ENCODE peak calls at places on chromosomes 4 and X, in six cellular contexts. G is A673, Q is lung, J is kidney epithelial cell, R is WERI-Rb-1, T is vagina. U is an unnamed sample.

GRCh38 chrX:12443534-12444098 is 305.3 kb downstream of the FRMPD4 start:
- DNase-seq in R (no peak), Q (no peak), G (no peak), J (no peak), T (no peak), U (no peak)

GRCh38 chr4:94728056-94728766 is 29.5 kb upstream of the BMPR1B start:
- DNase-seq in R (no peak), J (no peak), T (no peak), G (no peak), Q (no peak), U (no peak)

GRCh38 chr4:175540151-175540550 is 271.9 kb downstream of the GPM6A start:
- DNase-seq in R (no peak), G (no peak), Q (no peak), T (no peak), J (no peak), U (no peak)

GRCh38 chr4:183422962-183423653 is 21.3 kb upstream of the CDKN2AIP start:
- DNase-seq in T (no peak), J (peak; percentile 91), R (no peak), G (peak; percentile 64), Q (no peak), U (no peak)

GRCh38 chrX:155864655-155865054 is 16.5 kb upstream of the VAMP7 start:
- DNase-seq in R (no peak), T (no peak), J (no peak), Q (no peak), G (peak; percentile 6), U (peak; percentile 6)

GRCh38 chr4:183413562-183414200 is 30.8 kb upstream of the CDKN2AIP start:
- DNase-seq in Q (no peak), R (no peak), J (no peak), G (no peak), T (no peak), U (no peak)

GRCh38 chr4:106763044-106763443 is 273.1 kb downstream of the DKK2 start:
- DNase-seq in R (no peak), T (no peak), G (no peak), Q (no peak), J (no peak), U (no peak)

GRCh38 chr4:127623755-127624087 is 9.0 kb upstream of the INTU start:
- DNase-seq in R (no peak), Q (no peak), G (peak; percentile 48), T (no peak), J (no peak), U (no peak)

GRCh38 chr4:173182403-173182802 is 13.8 kb downstream of the GALNT7 start:
- DNase-seq in T (no peak), Q (no peak), G (no peak), J (no peak), R (no peak), U (peak; percentile 65)

GRCh38 chrX:130165703-130166502 is at the start of gene AIFM1:
- DNase-seq in J (peak; percentile 80), Q (peak; percentile 92), G (peak; percentile 93), R (peak; percentile 95), T (no peak), U (peak; percentile 97)

GRCh38 chrX:20547649-20548051 is 280.9 kb upstream of the RPS6KA3 start:
- DNase-seq in G (peak; percentile 31), Q (no peak), R (no peak), T (no peak), J (peak; percentile 62), U (peak; percentile 58)

GRCh38 chr4:26729027-26729426 is 131.6 kb upstream of the STIM2 start:
- DNase-seq in Q (no peak), G (no peak), J (no peak), T (no peak), R (no peak), U (no peak)

GRCh38 chr4:176945314-176945713 is 152.6 kb upstream of the VEGFC start:
- DNase-seq in J (no peak), R (no peak), Q (no peak), T (no peak), G (no peak), U (no peak)

GRCh38 chrX:153973127-153974002 is 811 bp downstream of the TMEM187 start:
- DNase-seq in J (no peak), G (no peak), Q (no peak), T (no peak), R (no peak), U (no peak)

GRCh38 chrX:152817082-152817744 is 13.3 kb downstream of the CETN2 start:
- DNase-seq in R (peak; percentile 53), G (peak; percentile 40), J (no peak), Q (no peak), T (no peak), U (peak; percentile 36)

GRCh38 chr4:4735870-4736269 is 123.6 kb upstream of the MSX1 start:
- DNase-seq in J (no peak), G (no peak), T (no peak), Q (no peak), R (no peak), U (no peak)

GRCh38 chr4:38805530-38806145 is 1.0 kb upstream of the TLR1 start:
- DNase-seq in J (no peak), T (no peak), Q (peak; percentile 38), R (no peak), G (no peak), U (peak; percentile 65)

GRCh38 chrX:23493941-23494374 is 159.3 kb downstream of the PTCHD1 start:
- DNase-seq in G (peak; percentile 20), T (no peak), J (no peak), R (no peak), Q (no peak), U (no peak)

GRCh38 chrX:116873678-116874077 is 410.9 kb upstream of the CT83 start:
- DNase-seq in R (no peak), Q (no peak), T (no peak), G (no peak), J (peak; percentile 21), U (no peak)

GRCh38 chrX:14673764-14674163 is 144.4 kb downstream of the GLRA2 start:
- DNase-seq in G (peak; percentile 75), J (peak; percentile 87), T (no peak), R (no peak), Q (no peak), U (no peak)

GRCh38 chrX:96372313-96373046 is 312.2 kb upstream of the DIAPH2 start:
- DNase-seq in Q (no peak), T (no peak), G (peak; percentile 58), J (no peak), R (no peak), U (peak; percentile 70)

GRCh38 chr4:108762559-108763225 is at the start of gene ETNPPL:
- DNase-seq in R (peak; percentile 59), G (peak; percentile 59), Q (no peak), J (no peak), T (no peak), U (peak; percentile 3)

GRCh38 chr4:163042306-163042705 is 124.4 kb downstream of the NAF1 start:
- DNase-seq in G (no peak), T (no peak), R (no peak), J (no peak), Q (no peak), U (no peak)

GRCh38 chr4:153759407-153760226 is at the start of gene RNF175:
- DNase-seq in R (peak; percentile 61), J (no peak), G (peak; percentile 32), Q (no peak), T (no peak), U (peak; percentile 16)

GRCh38 chr4:109994415-109994827 is 81.7 kb downstream of the EGF start:
- DNase-seq in G (no peak), T (no peak), J (no peak), Q (no peak), R (no peak), U (no peak)

GRCh38 chr4:15234101-15234500 is 193.7 kb upstream of the C1QTNF7 start:
- DNase-seq in R (no peak), J (no peak), T (no peak), Q (no peak), G (peak; percentile 32), U (no peak)

GRCh38 chr4:56134272-56134671 is 185.5 kb downstream of the CEP135 start:
- DNase-seq in Q (peak; percentile 32), G (peak; percentile 52), T (no peak), J (no peak), R (no peak), U (peak; percentile 99)

GRCh38 chr4:17544205-17544604 is 29.2 kb downstream of the CLRN2 start:
- DNase-seq in J (no peak), Q (no peak), G (no peak), R (no peak), T (no peak), U (no peak)

GRCh38 chr4:101357751-101358150 is 10.4 kb upstream of the PPP3CA start:
- DNase-seq in T (no peak), Q (no peak), G (no peak), J (no peak), R (no peak), U (peak; percentile 61)

GRCh38 chr4:24999392-25000104 is 31.2 kb downstream of the LGI2 start:
- DNase-seq in G (peak; percentile 16), Q (no peak), J (no peak), T (no peak), R (no peak), U (peak; percentile 76)
- H3K4me3 ChIP-seq in G (no peak overlapping the region), Q (no peak overlapping the region), J (no peak overlapping the region), T (no peak overlapping the region), R (no peak overlapping the region), U (no peak overlapping the region)

DNA sequence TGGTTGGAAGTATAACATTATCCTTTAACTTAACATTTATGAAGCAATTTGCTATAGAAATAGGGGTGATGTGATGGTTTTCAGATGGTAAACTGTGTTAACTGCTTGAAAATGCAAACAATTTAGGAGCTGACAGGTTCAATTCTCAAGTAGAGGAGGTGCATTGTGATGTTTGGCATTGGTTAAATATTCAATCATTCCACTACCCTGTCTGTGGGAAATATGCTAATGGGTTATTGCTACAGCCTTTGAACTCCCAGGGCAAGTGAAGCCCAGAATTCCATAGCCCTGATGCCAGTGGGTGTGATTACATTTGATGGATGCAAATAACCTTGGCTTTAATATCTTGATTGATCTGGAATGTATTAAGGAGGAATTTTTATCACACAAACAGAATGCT is 243.5 kb upstream of the GK2 start:
- DNase-seq in T (no peak), Q (no peak), J (no peak), R (no peak), G (no peak), U (peak; percentile 31)
- TF ChIP-seq CTCF in T (no peak), Q (no peak), J (no peak), R (no peak), G (no peak), U (no peak)

GRCh38 chr4:42411803-42412202 is 14.5 kb downstream of the SHISA3 start:
- DNase-seq in T (no peak), J (no peak), Q (no peak), R (no peak), G (no peak), U (no peak)
- H3K4me3 ChIP-seq in T (no peak overlapping the region), J (no peak overlapping the region), Q (no peak overlapping the region), R (no peak overlapping the region), G (no peak overlapping the region), U (no peak overlapping the region)

DNA sequence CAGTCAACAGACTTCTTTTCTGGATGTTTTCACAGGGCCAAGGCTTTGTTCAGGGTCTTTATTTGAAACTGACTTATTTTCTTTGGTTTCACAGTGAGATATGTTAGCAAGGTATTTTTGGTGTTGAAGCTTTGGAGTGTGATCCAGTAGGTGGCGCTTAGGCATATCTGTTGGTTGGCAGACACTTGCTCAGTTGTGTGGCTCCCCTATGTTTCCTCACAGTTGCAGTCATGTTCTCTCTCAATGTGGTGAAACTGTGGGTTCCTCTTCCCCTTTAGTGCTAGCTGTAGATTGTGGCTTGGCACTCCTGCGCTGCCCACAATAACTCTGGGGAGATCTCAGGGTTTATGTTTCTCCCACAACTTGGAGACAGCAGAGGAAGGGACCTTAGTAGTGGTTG is 460.8 kb downstream of the SLITRK2 start:
- DNase-seq in T (no peak), Q (no peak), J (no peak), G (no peak), R (peak; percentile 23), U (peak; percentile 23)
- TF ChIP-seq CTCF in T (no peak), Q (no peak), J (no peak), G (no peak), R (peak; percentile 60), U (no peak)